ENCODE peak calls at places on chromosomes 7 and 10, in seven cellular contexts. G is psoas muscle, F is HFF-Myc, E is foreskin fibroblast, Z is tibial artery, B is kidney, K is uterus. V is an unnamed sample.

GRCh38 chr7:30752979-30753378 is 1.0 kb downstream of the INMT start:
- DNase-seq in G (peak), F (no peak), E (no peak), Z (peak), B (peak), K (peak), V (no peak)

GRCh38 chr10:33519130-33519860 is 184.8 kb upstream of the NRP1 start:
- DNase-seq in G (no peak), F (no peak), E (no peak), Z (no peak), B (no peak), K (no peak), V (no peak)

GRCh38 chr7:47336178-47337020 is 245.5 kb downstream of the TNS3 start:
- DNase-seq in G (peak), F (no peak), E (peak), Z (peak), B (no peak), K (no peak), V (no peak)

GRCh38 chr10:44195120-44196007 is 189.5 kb downstream of the CXCL12 start:
- DNase-seq in G (peak), F (peak), E (peak), Z (peak), B (no peak), K (peak), V (no peak)

GRCh38 chr7:50552139-50552538 is 13.1 kb downstream of the DDC start:
- DNase-seq in G (no peak), F (no peak), E (no peak), Z (no peak), B (no peak), K (no peak), V (no peak)

GRCh38 chr7:151796091-151796870 is 80.6 kb downstream of the PRKAG2 start:
- DNase-seq in G (peak), F (no peak), E (no peak), Z (no peak), B (peak), K (no peak), V (no peak)

GRCh38 chr7:45363669-45364068 is 206.1 kb downstream of the RAMP3 start:
- DNase-seq in G (no peak), F (no peak), E (no peak), Z (no peak), B (no peak), K (no peak), V (no peak)

GRCh38 chr10:45376364-45376801 is 2.4 kb downstream of the ALOX5 start:
- DNase-seq in G (no peak), F (no peak), E (no peak), Z (no peak), B (no peak), K (no peak), V (no peak)

GRCh38 chr10:79582096-79582495 is 21.9 kb upstream of the SFTPA2 start:
- DNase-seq in G (no peak), F (no peak), E (no peak), Z (no peak), B (no peak), K (no peak), V (no peak)

GRCh38 chr10:24882047-24882698 is 70.2 kb downstream of the PRTFDC1 start:
- DNase-seq in G (no peak), F (no peak), E (no peak), Z (no peak), B (no peak), K (no peak), V (peak)

GRCh38 chr7:16066805-16067459 is 354.4 kb downstream of the CRPPA start:
- DNase-seq in G (no peak), F (no peak), E (peak), Z (no peak), B (no peak), K (no peak), V (no peak)

GRCh38 chr7:13989138-13989943 is at the start of gene ETV1:
- DNase-seq in G (peak), F (no peak), E (peak), Z (peak), B (peak), K (peak), V (no peak)

GRCh38 chr10:19775286-19775685 is 40.9 kb upstream of the PLXDC2 start:
- DNase-seq in G (no peak), F (no peak), E (no peak), Z (no peak), B (no peak), K (no peak), V (no peak)

GRCh38 chr7:77439572-77439971 is 23.4 kb upstream of the GSAP start:
- DNase-seq in G (peak), F (no peak), E (no peak), Z (no peak), B (no peak), K (no peak), V (no peak)

GRCh38 chr10:122132882-122133634 is 138.0 kb upstream of the BTBD16 start:
- DNase-seq in G (no peak), F (no peak), E (no peak), Z (no peak), B (peak), K (no peak), V (no peak)
- TF ChIP-seq CTCF in G (no peak), F (no peak), E (no peak), Z (no peak), B (no peak), K (no peak), V (no peak)

GRCh38 chr7:87598234-87599009 is 2.3 kb downstream of the ABCB1 start:
- DNase-seq in G (no peak), F (no peak), E (no peak), Z (no peak), B (no peak), K (no peak), V (no peak)

GRCh38 chr7:87604264-87604663 is 3.6 kb upstream of the ABCB1 start:
- DNase-seq in G (no peak), F (no peak), E (no peak), Z (no peak), B (no peak), K (no peak), V (no peak)

GRCh38 chr7:87596696-87597095 is 4.0 kb downstream of the ABCB1 start:
- DNase-seq in G (no peak), F (no peak), E (no peak), Z (no peak), B (no peak), K (no peak), V (no peak)

GRCh38 chr7:87599336-87599735 is 1.3 kb downstream of the ABCB1 start:
- DNase-seq in G (no peak), F (no peak), E (no peak), Z (no peak), B (peak), K (no peak), V (peak)

DNA sequence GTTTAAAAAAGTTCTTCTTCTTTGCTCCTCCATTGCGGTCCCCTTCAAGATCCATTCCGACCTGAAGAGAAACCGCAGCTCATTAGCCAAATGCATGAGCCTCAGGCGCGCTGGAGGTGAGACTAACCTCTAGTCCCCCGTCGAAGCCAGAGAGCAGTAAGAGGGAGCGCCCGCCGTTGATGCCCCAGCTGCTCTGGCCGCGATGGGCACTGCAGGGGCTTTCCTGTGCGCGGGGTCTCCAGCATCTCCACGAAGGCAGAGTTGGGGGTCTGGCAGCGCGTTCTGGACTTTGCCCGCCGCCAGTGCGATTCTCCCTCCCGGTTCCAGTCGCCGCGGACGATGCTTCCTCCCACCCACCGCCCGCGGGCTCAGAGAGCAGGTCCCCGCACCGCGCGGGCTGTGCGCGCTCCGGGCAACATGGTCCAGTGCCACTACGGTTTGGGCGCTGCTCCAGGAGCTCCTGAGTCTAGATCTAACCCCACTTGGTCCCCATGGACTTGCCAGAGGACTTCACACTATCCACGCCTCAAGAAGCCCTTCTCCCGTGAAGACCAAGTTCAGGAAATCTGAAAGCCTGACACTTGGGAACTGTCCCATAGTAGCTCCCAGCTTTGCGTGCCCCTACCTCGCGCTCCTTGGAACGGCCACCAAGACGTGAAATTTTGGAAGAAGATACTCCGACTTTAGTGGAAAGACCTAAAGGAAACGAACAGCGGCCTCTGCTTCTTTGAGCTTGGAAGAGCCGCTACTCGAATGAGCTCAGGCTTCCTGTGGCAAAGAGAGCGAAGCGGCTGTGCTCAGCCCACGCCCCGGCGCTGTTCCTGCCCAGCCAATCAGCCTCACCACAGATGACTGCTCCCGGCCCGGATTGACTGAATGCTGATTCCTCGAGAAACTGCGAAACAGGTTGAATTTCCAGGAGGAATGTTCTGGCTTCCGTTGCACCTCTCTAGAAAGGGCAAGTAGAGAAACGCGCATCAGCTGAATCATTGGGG is at the start of gene ABCB1:
- DNase-seq in G (peak), F (no peak), E (peak), Z (peak), B (peak), K (peak), V (peak)
- TF ChIP-seq CTCF in G (no peak), F (no peak), E (no peak), Z (no peak), B (no peak), K (no peak), V (no peak)

GRCh38 chr7:1768835-1769234 is 98.8 kb downstream of the ELFN1 start:
- DNase-seq in G (no peak), F (no peak), E (no peak), Z (no peak), B (peak), K (no peak), V (no peak)

GRCh38 chr7:1770331-1770730 is 100.3 kb downstream of the ELFN1 start:
- DNase-seq in G (no peak), F (no peak), E (no peak), Z (no peak), B (peak), K (no peak), V (no peak)

GRCh38 chr7:1769286-1770200 is 99.5 kb downstream of the ELFN1 start:
- DNase-seq in G (no peak), F (no peak), E (no peak), Z (no peak), B (peak), K (no peak), V (no peak)

GRCh38 chr7:1765336-1765735 is 95.3 kb downstream of the ELFN1 start:
- DNase-seq in G (no peak), F (no peak), E (no peak), Z (no peak), B (peak), K (no peak), V (no peak)

DNA sequence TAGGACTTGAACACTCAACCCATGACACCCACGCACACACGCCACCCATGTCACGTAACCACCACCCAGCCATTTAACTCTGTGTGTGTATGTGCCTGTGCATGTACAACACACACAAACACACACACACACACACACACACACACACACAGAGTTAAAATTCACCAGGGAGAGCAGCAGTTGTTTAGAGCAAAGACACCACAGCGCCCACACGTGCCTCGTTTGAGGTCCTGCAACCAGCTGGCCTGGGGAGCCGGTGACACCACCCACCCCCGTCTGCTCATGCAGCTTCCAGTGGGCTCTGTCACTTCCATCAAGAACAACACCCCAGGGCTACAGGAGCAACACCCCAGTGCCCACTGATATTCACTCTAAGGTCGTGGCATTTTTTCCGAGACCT is 97.4 kb downstream of the ELFN1 start:
- DNase-seq in G (no peak), F (no peak), E (no peak), Z (no peak), B (peak), K (no peak), V (no peak)
- TF ChIP-seq CTCF in G (no peak), F (no peak), E (no peak), Z (no peak), B (no peak), K (no peak), V (no peak)

GRCh38 chr7:28807396-28807994 is 150.6 kb downstream of the TRIL start:
- DNase-seq in G (no peak), F (no peak), E (no peak), Z (no peak), B (no peak), K (no peak), V (no peak)

GRCh38 chr7:28811003-28811402 is 147.1 kb downstream of the TRIL start:
- DNase-seq in G (no peak), F (no peak), E (no peak), Z (no peak), B (no peak), K (no peak), V (no peak)

GRCh38 chr7:28806841-28807240 is 151.3 kb downstream of the TRIL start:
- DNase-seq in G (no peak), F (no peak), E (peak), Z (no peak), B (no peak), K (no peak), V (no peak)

GRCh38 chr7:28811990-28812389 is 146.1 kb downstream of the TRIL start:
- DNase-seq in G (no peak), F (no peak), E (no peak), Z (no peak), B (no peak), K (no peak), V (no peak)

GRCh38 chr7:28808786-28809533 is 149.2 kb downstream of the TRIL start:
- DNase-seq in G (peak), F (no peak), E (peak), Z (no peak), B (peak), K (no peak), V (no peak)
- TF ChIP-seq CTCF in G (no peak), F (no peak), E (no peak), Z (no peak), B (no peak), K (no peak), V (no peak)

GRCh38 chr10:67695555-67695954 is 440 bp downstream of the CTNNA3 start:
- DNase-seq in G (no peak), F (no peak), E (no peak), Z (no peak), B (no peak), K (no peak), V (no peak)

GRCh38 chr10:67696029-67696428 is at the start of gene CTNNA3:
- DNase-seq in G (no peak), F (no peak), E (no peak), Z (no peak), B (no peak), K (no peak), V (no peak)

GRCh38 chr10:67697646-67698245 is 1.8 kb upstream of the CTNNA3 start:
- DNase-seq in G (no peak), F (peak), E (peak), Z (no peak), B (no peak), K (no peak), V (no peak)
- TF ChIP-seq CTCF in G (peak), F (peak), E (peak), Z (peak), B (peak), K (peak), V (peak)

DNA sequence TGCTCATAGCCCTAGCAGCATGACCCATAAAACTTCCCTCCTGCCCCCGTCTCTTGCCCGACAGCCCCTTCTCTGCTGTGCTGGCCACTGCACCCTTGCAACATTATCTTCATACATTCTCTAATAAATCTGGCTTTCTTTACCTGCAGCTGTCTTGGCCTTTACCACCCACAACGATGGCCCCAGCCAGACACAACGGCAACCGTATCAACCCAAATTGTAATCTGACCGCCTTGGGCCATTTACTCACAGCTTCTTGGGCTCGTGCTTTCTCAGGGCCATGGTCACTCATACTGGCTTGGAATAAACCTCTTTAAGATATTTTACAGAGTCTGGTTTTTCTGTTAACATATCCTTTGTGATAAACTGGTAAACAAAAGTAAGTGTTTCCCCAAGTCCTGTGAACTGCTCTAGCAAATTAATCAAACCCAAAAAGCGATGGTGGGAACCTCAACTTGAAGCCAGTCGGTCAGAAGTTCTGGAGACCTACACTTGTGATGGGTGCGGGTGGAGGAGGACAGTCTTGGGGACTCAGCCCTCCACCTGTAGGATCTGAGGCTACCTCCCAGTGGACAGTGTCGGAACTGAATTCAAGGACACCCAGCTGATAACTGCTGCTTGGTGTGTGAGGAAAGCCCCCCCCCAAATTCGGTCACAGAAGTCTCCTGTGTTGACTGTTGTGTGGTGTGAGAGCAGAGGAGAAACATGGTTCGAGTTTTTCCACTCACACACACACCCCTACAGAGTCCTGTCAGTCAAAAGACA is 87.6 kb upstream of the ATP6V0A4 start:
- DNase-seq in G (no peak), F (no peak), E (no peak), Z (no peak), B (no peak), K (no peak), V (no peak)
- TF ChIP-seq CTCF in G (no peak), F (no peak), E (no peak), Z (no peak), B (no peak), K (no peak), V (no peak)

GRCh38 chr7:22858640-22859561 is 36.3 kb upstream of the TOMM7 start:
- DNase-seq in G (no peak), F (peak), E (peak), Z (no peak), B (no peak), K (no peak), V (no peak)

GRCh38 chr7:22859676-22860290 is 37.1 kb upstream of the TOMM7 start:
- DNase-seq in G (no peak), F (no peak), E (no peak), Z (no peak), B (no peak), K (no peak), V (no peak)

GRCh38 chr7:22860337-22860736 is 37.7 kb upstream of the TOMM7 start:
- DNase-seq in G (no peak), F (no peak), E (no peak), Z (no peak), B (no peak), K (no peak), V (no peak)

GRCh38 chr7:22861576-22861975 is 38.9 kb upstream of the TOMM7 start:
- DNase-seq in G (no peak), F (no peak), E (no peak), Z (no peak), B (no peak), K (no peak), V (no peak)

DNA sequence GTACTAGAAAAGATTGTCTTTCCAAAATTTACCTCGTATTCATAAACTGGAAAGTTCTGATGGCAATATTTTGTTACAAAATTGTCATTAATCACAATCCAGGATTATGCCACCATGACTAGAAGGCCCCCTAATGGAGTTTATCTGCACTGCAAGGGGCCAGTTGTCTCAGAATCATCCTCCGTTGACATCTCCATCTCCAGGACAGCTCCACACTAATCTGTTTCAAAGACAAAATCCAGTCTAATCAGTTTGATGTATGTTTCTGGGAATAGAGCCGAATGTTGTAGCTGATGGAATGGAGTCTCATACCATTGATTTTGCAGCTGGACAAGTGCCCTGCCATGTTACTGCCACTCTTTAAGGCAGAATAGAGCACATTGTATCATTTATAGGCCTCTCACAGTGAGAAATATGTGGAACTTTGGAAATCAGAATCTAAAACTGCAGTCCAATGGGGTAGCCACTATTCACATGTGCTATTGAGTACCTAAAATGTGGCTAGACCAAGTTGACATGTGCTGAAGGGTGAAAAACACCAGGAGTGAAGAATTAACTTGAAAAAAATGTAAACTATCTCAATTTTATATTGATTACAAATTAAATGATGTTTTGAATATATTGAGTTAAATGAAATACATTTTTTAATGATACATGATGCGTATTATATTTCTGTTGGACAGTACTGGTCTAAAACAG is 38.3 kb upstream of the TOMM7 start:
- DNase-seq in G (no peak), F (no peak), E (no peak), Z (no peak), B (no peak), K (no peak), V (no peak)
- TF ChIP-seq CTCF in G (peak), F (peak), E (peak), Z (no peak), B (peak), K (no peak), V (peak)

GRCh38 chr7:92451645-92452044 is 4.4 kb downstream of the GATAD1 start:
- DNase-seq in G (no peak), F (no peak), E (no peak), Z (no peak), B (no peak), K (no peak), V (no peak)

GRCh38 chr7:92447239-92448184 is at the start of gene GATAD1:
- DNase-seq in G (peak), F (peak), E (peak), Z (peak), B (peak), K (peak), V (peak)

GRCh38 chr7:92446869-92447238 is 428 bp upstream of the GATAD1 start:
- DNase-seq in G (no peak), F (no peak), E (no peak), Z (no peak), B (no peak), K (peak), V (no peak)

GRCh38 chr7:92448185-92448747 is 984 bp downstream of the GATAD1 start:
- DNase-seq in G (peak), F (peak), E (peak), Z (peak), B (no peak), K (peak), V (peak)
- TF ChIP-seq CTCF in G (peak), F (peak), E (peak), Z (peak), B (peak), K (peak), V (peak)

V was measured in CD8-positive, alpha-beta T cell.